ENCODE peak calls at places on chromosomes 2 and 18, in four cellular contexts. One of them, this sample, is unnamed.

GRCh38 chr2:98875081-98875728 is 60.8 kb downstream of the CRACDL start:
- DNase-seq in K562: no peak
- DNase-seq in HepG2: no peak
- DNase-seq in HCT116: no peak
- DNase-seq in this sample: peak; percentile 30

GRCh38 chr2:23487735-23488492 is 102.9 kb downstream of the KLHL29 start:
- DNase-seq in K562: no peak
- DNase-seq in HCT116: peak; percentile 36
- DNase-seq in HepG2: no peak
- DNase-seq in this sample: no peak

GRCh38 chr2:74512744-74513604 is 1.3 kb upstream of the TLX2 start:
- DNase-seq in HCT116: no peak
- DNase-seq in HepG2: peak; percentile 51
- DNase-seq in K562: no peak
- DNase-seq in this sample: peak; percentile 55

GRCh38 chr18:2994603-2995432 is 18.1 kb downstream of the LPIN2 start:
- DNase-seq in HepG2: no peak
- DNase-seq in K562: peak; percentile 91
- DNase-seq in HCT116: no peak
- DNase-seq in this sample: no peak

GRCh38 chr2:118854507-118855300 is 7.3 kb upstream of the EN1 start:
- DNase-seq in HepG2: no peak
- DNase-seq in HCT116: no peak
- DNase-seq in K562: no peak
- DNase-seq in this sample: peak; percentile 66

GRCh38 chr18:57110295-57110694 is 36.6 kb upstream of the BOD1L2 start:
- DNase-seq in HCT116: no peak
- DNase-seq in HepG2: no peak
- DNase-seq in K562: no peak
- DNase-seq in this sample: no peak

GRCh38 chr2:6927186-6927585 is 10.0 kb downstream of the RNF144A start:
- DNase-seq in K562: no peak
- DNase-seq in HCT116: no peak
- DNase-seq in HepG2: no peak
- DNase-seq in this sample: no peak

GRCh38 chr18:74242451-74243096 is 49.2 kb downstream of the CYB5A start:
- DNase-seq in HCT116: no peak
- DNase-seq in K562: peak; percentile 67
- DNase-seq in HepG2: peak; percentile 65
- DNase-seq in this sample: no peak

GRCh38 chr2:186559370-186559769 is 30.5 kb upstream of the ITGAV start:
- DNase-seq in K562: no peak
- DNase-seq in HCT116: no peak
- DNase-seq in HepG2: no peak
- DNase-seq in this sample: no peak

GRCh38 chr18:48310353-48310752 is 98.8 kb downstream of the ZBTB7C start:
- DNase-seq in HepG2: no peak
- DNase-seq in HCT116: no peak
- DNase-seq in K562: no peak
- DNase-seq in this sample: no peak

GRCh38 chr2:59996830-59997229 is 556.6 kb downstream of the BCL11A start:
- DNase-seq in HCT116: no peak
- DNase-seq in K562: no peak
- DNase-seq in HepG2: no peak
- DNase-seq in this sample: no peak

GRCh38 chr2:74747411-74748080 is 86.4 kb upstream of the HK2 start:
- DNase-seq in HepG2: peak; percentile 90
- DNase-seq in K562: no peak
- DNase-seq in HCT116: no peak
- DNase-seq in this sample: no peak

GRCh38 chr2:113768770-113769169 is 12.3 kb upstream of the SLC35F5 start:
- DNase-seq in HepG2: no peak
- DNase-seq in HCT116: no peak
- DNase-seq in K562: no peak
- DNase-seq in this sample: no peak

GRCh38 chr2:24015562-24016375 is 5.9 kb downstream of the MFSD2B start:
- DNase-seq in K562: no peak
- DNase-seq in HCT116: no peak
- DNase-seq in HepG2: peak; percentile 98
- DNase-seq in this sample: no peak

GRCh38 chr2:166727105-166727504 is 161.2 kb upstream of the XIRP2 start:
- DNase-seq in HepG2: no peak
- DNase-seq in HCT116: no peak
- DNase-seq in K562: no peak
- DNase-seq in this sample: no peak

GRCh38 chr2:3761328-3761727 is 58.0 kb downstream of the DCDC2C start:
- DNase-seq in HCT116: no peak
- DNase-seq in K562: no peak
- DNase-seq in HepG2: no peak
- DNase-seq in this sample: no peak

GRCh38 chr2:221465776-221466175 is 106.3 kb downstream of the EPHA4 start:
- DNase-seq in HepG2: no peak
- DNase-seq in K562: no peak
- DNase-seq in HCT116: no peak
- DNase-seq in this sample: no peak

GRCh38 chr2:109275120-109276040 is 146.4 kb downstream of the SH3RF3 start:
- DNase-seq in HepG2: no peak
- DNase-seq in HCT116: no peak
- DNase-seq in K562: no peak
- DNase-seq in this sample: no peak

GRCh38 chr18:57516068-57516467 is 70.4 kb downstream of the FECH start:
- DNase-seq in K562: no peak
- DNase-seq in HepG2: no peak
- DNase-seq in HCT116: no peak
- DNase-seq in this sample: no peak

GRCh38 chr2:119693967-119694366 is 15.0 kb downstream of the TMEM177 start:
- DNase-seq in HepG2: no peak
- DNase-seq in K562: no peak
- DNase-seq in HCT116: no peak
- DNase-seq in this sample: no peak

GRCh38 chr2:191666733-191667132 is 11.2 kb upstream of the NABP1 start:
- DNase-seq in K562: no peak
- DNase-seq in HCT116: no peak
- DNase-seq in HepG2: no peak
- DNase-seq in this sample: no peak

GRCh38 chr2:222799262-222799918 is 61.4 kb upstream of the ACSL3 start:
- DNase-seq in HepG2: no peak
- DNase-seq in K562: no peak
- DNase-seq in HCT116: no peak
- DNase-seq in this sample: no peak

GRCh38 chr18:70037453-70038061 is 89.9 kb upstream of the CD226 start:
- DNase-seq in HCT116: no peak
- DNase-seq in HepG2: no peak
- DNase-seq in K562: peak; percentile 14
- DNase-seq in this sample: no peak

GRCh38 chr2:196293751-196294486 is 122.5 kb upstream of the STK17B start:
- DNase-seq in K562: no peak
- DNase-seq in HCT116: no peak
- DNase-seq in HepG2: no peak
- DNase-seq in this sample: no peak

GRCh38 chr18:76374330-76375281 is 120.4 kb downstream of the ZNF516 start:
- DNase-seq in HCT116: no peak
- DNase-seq in K562: no peak
- DNase-seq in HepG2: no peak
- DNase-seq in this sample: no peak

GRCh38 chr18:76373297-76373696 is 121.7 kb downstream of the ZNF516 start:
- DNase-seq in HepG2: no peak
- DNase-seq in HCT116: no peak
- DNase-seq in K562: no peak
- DNase-seq in this sample: no peak

GRCh38 chr18:76371301-76371700 is 123.7 kb downstream of the ZNF516 start:
- DNase-seq in HepG2: no peak
- DNase-seq in HCT116: no peak
- DNase-seq in K562: no peak
- DNase-seq in this sample: no peak

GRCh38 chr18:76369791-76370555 is 125.1 kb downstream of the ZNF516 start:
- DNase-seq in HCT116: no peak
- DNase-seq in HepG2: no peak
- DNase-seq in K562: no peak
- DNase-seq in this sample: no peak

GRCh38 chr18:76371804-76372203 is 123.2 kb downstream of the ZNF516 start:
- DNase-seq in HepG2: no peak
- DNase-seq in K562: no peak
- DNase-seq in HCT116: no peak
- DNase-seq in this sample: no peak
- TF ChIP-seq FOSL1 in HepG2: no peak
- TF ChIP-seq FOSL1 in K562: no peak
- TF ChIP-seq FOSL1 in HCT116: no peak
- TF ChIP-seq FOSL1 in this sample: no peak

DNA sequence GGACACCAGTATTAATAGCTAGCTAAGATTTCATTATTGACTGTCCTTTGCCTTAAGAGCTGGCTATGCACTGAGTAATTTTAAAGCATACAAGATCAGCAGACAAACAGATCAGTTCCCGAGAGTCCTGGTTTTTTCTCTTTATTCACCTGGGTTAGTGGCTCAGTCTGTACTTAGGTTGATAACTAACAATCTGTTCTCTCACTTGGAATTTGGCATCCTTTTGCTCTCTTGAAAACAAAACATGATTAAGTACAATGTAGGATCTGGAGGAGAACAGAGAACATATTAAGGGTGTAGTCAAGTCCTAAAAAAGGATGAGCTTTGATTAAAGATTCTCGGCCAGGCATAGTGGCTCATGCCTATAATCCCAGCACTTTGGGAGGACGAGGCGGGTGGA is 16.6 kb downstream of the ARPC2 start:
- DNase-seq in HepG2: no peak
- DNase-seq in K562: no peak
- DNase-seq in HCT116: no peak
- DNase-seq in this sample: no peak
- TF ChIP-seq FOSL1 in HepG2: no peak
- TF ChIP-seq FOSL1 in K562: no peak
- TF ChIP-seq FOSL1 in HCT116: no peak
- TF ChIP-seq FOSL1 in this sample: no peak

GRCh38 chr2:232580648-232580981 is 30.1 kb downstream of the EIF4E2 start:
- DNase-seq in HCT116: no peak
- DNase-seq in K562: no peak
- DNase-seq in HepG2: no peak
- DNase-seq in this sample: no peak

GRCh38 chr2:232577841-232578240 is 27.4 kb downstream of the EIF4E2 start:
- DNase-seq in K562: no peak
- DNase-seq in HCT116: no peak
- DNase-seq in HepG2: no peak
- DNase-seq in this sample: no peak

GRCh38 chr2:232578662-232579061 is 28.2 kb downstream of the EIF4E2 start:
- DNase-seq in HCT116: no peak
- DNase-seq in K562: no peak
- DNase-seq in HepG2: no peak
- DNase-seq in this sample: no peak

GRCh38 chr2:232584238-232584637 is 33.7 kb downstream of the EIF4E2 start:
- DNase-seq in HepG2: no peak
- DNase-seq in K562: no peak
- DNase-seq in HCT116: no peak
- DNase-seq in this sample: no peak

GRCh38 chr2:232581725-232582124 is 31.2 kb downstream of the EIF4E2 start:
- DNase-seq in K562: no peak
- DNase-seq in HCT116: no peak
- DNase-seq in HepG2: no peak
- DNase-seq in this sample: no peak
- TF ChIP-seq FOSL1 in K562: no peak
- TF ChIP-seq FOSL1 in HCT116: no peak
- TF ChIP-seq FOSL1 in HepG2: no peak
- TF ChIP-seq FOSL1 in this sample: no peak

GRCh38 chr2:65300772-65301711 is 73.4 kb downstream of the ACTR2 start:
- DNase-seq in HepG2: peak; percentile 96
- DNase-seq in K562: no peak
- DNase-seq in HCT116: no peak
- DNase-seq in this sample: peak; percentile 19
- TF ChIP-seq FOSL1 in HepG2: peak; percentile 31
- TF ChIP-seq FOSL1 in K562: no peak
- TF ChIP-seq FOSL1 in HCT116: no peak
- TF ChIP-seq FOSL1 in this sample: no peak

GRCh38 chr2:165698621-165698946 is 95.5 kb downstream of the GALNT3 start:
- DNase-seq in K562: no peak
- DNase-seq in HepG2: peak; percentile 44
- DNase-seq in HCT116: peak; percentile 19
- DNase-seq in this sample: no peak
- TF ChIP-seq FOSL1 in K562: no peak
- TF ChIP-seq FOSL1 in HepG2: no peak
- TF ChIP-seq FOSL1 in HCT116: no peak
- TF ChIP-seq FOSL1 in this sample: no peak

GRCh38 chr2:134657650-134658250 is 61.0 kb downstream of the TMEM163 start:
- DNase-seq in HCT116: peak; percentile 10
- DNase-seq in HepG2: peak; percentile 23
- DNase-seq in K562: no peak
- DNase-seq in this sample: no peak
- TF ChIP-seq FOSL1 in HCT116: no peak
- TF ChIP-seq FOSL1 in HepG2: no peak
- TF ChIP-seq FOSL1 in K562: no peak
- TF ChIP-seq FOSL1 in this sample: no peak

DNA sequence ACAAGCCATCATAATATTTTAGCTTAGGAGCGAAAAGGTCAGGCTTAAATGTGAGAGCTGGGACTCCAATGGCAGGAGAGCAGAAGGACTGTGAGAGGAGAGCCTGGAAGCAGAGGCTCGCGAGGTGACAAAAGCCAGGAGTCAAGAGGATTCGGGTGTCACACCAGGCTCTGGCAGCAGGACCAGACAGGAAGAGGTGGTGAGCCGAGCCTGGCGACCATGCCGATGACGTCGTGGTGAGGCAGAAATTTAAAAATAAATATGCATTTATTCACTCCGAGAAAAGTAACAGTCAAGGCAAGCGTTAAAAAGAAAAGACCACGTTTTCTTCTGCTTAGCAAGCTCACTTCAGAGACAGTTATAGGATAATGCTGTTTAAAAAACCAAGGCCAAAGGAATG is 31.3 kb upstream of the ZNF236 start:
- DNase-seq in HCT116: no peak
- DNase-seq in HepG2: no peak
- DNase-seq in K562: no peak
- DNase-seq in this sample: no peak
- TF ChIP-seq FOSL1 in HCT116: no peak
- TF ChIP-seq FOSL1 in HepG2: no peak
- TF ChIP-seq FOSL1 in K562: no peak
- TF ChIP-seq FOSL1 in this sample: no peak